ENCODE peak calls at places on chromosomes 4 and X, in ten cellular contexts. N is nephron progenitor cell; P is tibial nerve; K is NCI-H2029; L is iPS-NIHi11; B is osteoblast; U is upper lobe of left lung; M is CD4-positive, alpha-beta memory T cell; A is ELR; O is epithelial cell of prostate. H is an unnamed sample.

GRCh38 chr4:124065941-124066340 is 646.6 kb downstream of the ANKRD50 start:
- DNase-seq in N (no peak), P (no peak), K (no peak), L (no peak), B (no peak), U (no peak), M (no peak), A (no peak), O (no peak), H (no peak)

GRCh38 chrX:39850630-39851152 is 247.1 kb downstream of the BCOR start:
- DNase-seq in N (peak), P (no peak), K (no peak), L (no peak), B (no peak), U (no peak), M (no peak), A (peak), O (no peak), H (no peak)

GRCh38 chr4:100348472-100348871 is 158.2 kb upstream of the DDIT4L start:
- DNase-seq in N (no peak), P (no peak), K (no peak), L (no peak), B (no peak), U (no peak), M (no peak), A (peak), O (peak), H (no peak)

GRCh38 chr4:147003956-147004580 is 58.4 kb upstream of the TTC29 start:
- DNase-seq in N (no peak), P (no peak), K (no peak), L (no peak), B (no peak), U (no peak), M (no peak), A (no peak), O (no peak), H (no peak)

GRCh38 chrX:118943102-118943501 is 31.3 kb upstream of the LONRF3 start:
- DNase-seq in N (no peak), P (no peak), K (no peak), L (no peak), B (no peak), U (no peak), M (no peak), A (no peak), O (no peak), H (no peak)

GRCh38 chr4:90419124-90419711 is 292.0 kb downstream of the CCSER1 start:
- DNase-seq in N (no peak), P (no peak), K (peak), L (peak), B (no peak), U (no peak), M (peak), A (peak), O (no peak), H (no peak)

GRCh38 chrX:115344885-115345653 is 55.6 kb downstream of the LUZP4 start:
- DNase-seq in N (peak), P (peak), K (peak), L (peak), B (peak), U (no peak), M (no peak), A (peak), O (peak), H (peak)

GRCh38 chr4:7165874-7166201 is 26.5 kb upstream of the SORCS2 start:
- DNase-seq in N (no peak), P (no peak), K (no peak), L (no peak), B (peak), U (no peak), M (no peak), A (no peak), O (no peak), H (no peak)

GRCh38 chr4:106140601-106141000 is 175.4 kb downstream of the TBCK start:
- DNase-seq in N (no peak), P (no peak), K (no peak), L (no peak), B (no peak), U (no peak), M (no peak), A (no peak), O (no peak), H (no peak)

GRCh38 chrX:123217077-123217476 is 33.0 kb downstream of the GRIA3 start:
- DNase-seq in N (no peak), P (no peak), K (no peak), L (no peak), B (peak), U (no peak), M (no peak), A (no peak), O (no peak), H (no peak)

GRCh38 chrX:27981349-27981748 is at the start of gene DCAF8L1:
- DNase-seq in N (no peak), P (no peak), K (no peak), L (no peak), B (no peak), U (no peak), M (no peak), A (no peak), O (no peak), H (no peak)

H was measured in endothelial cell.